ENCODE peak calls at places on chromosomes 16 and 17, in six cellular contexts. E is neural progenitor cell, P is cardiac muscle cell, A is fibroblast of lung, R is small intestine, W is prostate gland. U is an unnamed sample.
A peak's percentile ranks its signal among the peaks of the same experiment; 100 is the strongest.

GRCh38 chr17:75822119-75822799 is 21.9 kb downstream of the UNC13D start:
- DNase-seq in E (no peak), P (no peak), A (no peak), R (peak; percentile 48), W (peak; percentile 62), U (peak; percentile 52)

GRCh38 chr16:77364770-77365169 is 70.1 kb downstream of the ADAMTS18 start:
- DNase-seq in E (no peak), P (no peak), A (no peak), R (no peak), W (no peak), U (no peak)

GRCh38 chr17:40087049-40087794 is 13.2 kb downstream of the NR1D1 start:
- DNase-seq in E (no peak), P (no peak), A (no peak), R (no peak), W (no peak), U (no peak)

GRCh38 chr17:49409066-49409465 is 5.6 kb downstream of the PHB1 start:
- DNase-seq in E (no peak), P (no peak), A (no peak), R (peak; percentile 71), W (no peak), U (no peak)

GRCh38 chr17:31596382-31597323 is 205.2 kb downstream of the RAB11FIP4 start:
- DNase-seq in E (peak; percentile 11), P (peak; percentile 96), A (peak; percentile 96), R (no peak), W (no peak), U (peak; percentile 91)

GRCh38 chr17:81331527-81332043 is 36.5 kb upstream of the SLC38A10 start:
- DNase-seq in E (peak; percentile 59), P (no peak), A (no peak), R (peak; percentile 36), W (no peak), U (no peak)

GRCh38 chr17:78993981-78994671 is 14.4 kb upstream of the LGALS3BP start:
- DNase-seq in E (no peak), P (no peak), A (no peak), R (no peak), W (no peak), U (no peak)

GRCh38 chr16:66326995-66327513 is 39.4 kb upstream of the CDH5 start:
- DNase-seq in E (no peak), P (no peak), A (peak; percentile 23), R (peak; percentile 8), W (no peak), U (no peak)

GRCh38 chr16:23024044-23024443 is 125.2 kb downstream of the USP31 start:
- DNase-seq in E (no peak), P (no peak), A (no peak), R (no peak), W (no peak), U (no peak)

GRCh38 chr16:87465306-87465705 is 27.5 kb downstream of the ZCCHC14 start:
- DNase-seq in E (no peak), P (peak; percentile 87), A (peak; percentile 92), R (peak; percentile 70), W (peak; percentile 69), U (peak; percentile 43)

GRCh38 chr17:46771601-46772012 is 46.9 kb downstream of the WNT3 start:
- DNase-seq in E (no peak), P (peak; percentile 46), A (no peak), R (no peak), W (no peak), U (no peak)

GRCh38 chr16:53654946-53655345 is 48.7 kb downstream of the RPGRIP1L start:
- DNase-seq in E (no peak), P (no peak), A (no peak), R (no peak), W (no peak), U (no peak)

GRCh38 chr17:50203086-50203485 is 1.7 kb upstream of the COL1A1 start:
- DNase-seq in E (no peak), P (peak; percentile 64), A (peak; percentile 47), R (no peak), W (no peak), U (no peak)

GRCh38 chr17:29357821-29358232 is 32.3 kb upstream of the TAOK1 start:
- DNase-seq in E (no peak), P (peak; percentile 39), A (peak; percentile 49), R (no peak), W (no peak), U (peak; percentile 12)

GRCh38 chr16:533391-534088 is 6.0 kb downstream of the CAPN15 start:
- DNase-seq in E (peak; percentile 65), P (no peak), A (no peak), R (peak; percentile 91), W (no peak), U (no peak)

GRCh38 chr17:62824290-62825135 is 16.4 kb upstream of the MARCHF10 start:
- DNase-seq in E (peak; percentile 65), P (peak; percentile 86), A (peak; percentile 78), R (no peak), W (no peak), U (peak; percentile 79)

GRCh38 chr17:75263051-75263450 is 1.4 kb downstream of the MRPS7 start:
- DNase-seq in E (no peak), P (no peak), A (no peak), R (no peak), W (no peak), U (no peak)

GRCh38 chr17:51045616-51046526 is 74.8 kb downstream of the SPAG9 start:
- DNase-seq in E (peak; percentile 61), P (peak; percentile 29), A (peak; percentile 11), R (no peak), W (no peak), U (no peak)

GRCh38 chr17:10070690-10071089 is 127.7 kb downstream of the GAS7 start:
- DNase-seq in E (no peak), P (no peak), A (no peak), R (no peak), W (no peak), U (no peak)

GRCh38 chr17:45247429-45248131 is 14.3 kb downstream of the SPATA32 start:
- DNase-seq in E (peak; percentile 99), P (peak; percentile 89), A (peak; percentile 89), R (peak; percentile 99), W (peak; percentile 97), U (peak; percentile 85)

GRCh38 chr16:2210386-2211365 is at the start of gene BRICD5:
- DNase-seq in E (no peak), P (no peak), A (peak; percentile 20), R (no peak), W (no peak), U (no peak)

GRCh38 chr17:32636593-32637218 is 149.9 kb downstream of the CDK5R1 start:
- DNase-seq in E (no peak), P (no peak), A (no peak), R (peak; percentile 78), W (no peak), U (no peak)

GRCh38 chr17:1049446-1050225 is 52.7 kb downstream of the TIMM22 start:
- DNase-seq in E (no peak), P (no peak), A (no peak), R (no peak), W (no peak), U (no peak)

GRCh38 chr17:3594056-3594810 is 15.0 kb downstream of the TRPV1 start:
- DNase-seq in E (no peak), P (peak; percentile 83), A (peak; percentile 55), R (no peak), W (no peak), U (no peak)

GRCh38 chr17:80971704-80972304 is 19.8 kb upstream of the CHMP6 start:
- DNase-seq in E (no peak), P (no peak), A (no peak), R (no peak), W (no peak), U (no peak)

GRCh38 chr16:57478396-57479024 is 7.8 kb downstream of the DOK4 start:
- DNase-seq in E (no peak), P (no peak), A (no peak), R (no peak), W (no peak), U (no peak)
- H3K4me1 ChIP-seq in E (peaks cover 44% of the 10 kb centered on the region), P (peaks cover 79% of the 10 kb centered on the region), A (peaks cover 16% of the 10 kb centered on the region), R (no peaks in the 10 kb centered on the region), W (no peaks in the 10 kb centered on the region), U (peaks cover 4% of the 10 kb centered on the region)

DNA sequence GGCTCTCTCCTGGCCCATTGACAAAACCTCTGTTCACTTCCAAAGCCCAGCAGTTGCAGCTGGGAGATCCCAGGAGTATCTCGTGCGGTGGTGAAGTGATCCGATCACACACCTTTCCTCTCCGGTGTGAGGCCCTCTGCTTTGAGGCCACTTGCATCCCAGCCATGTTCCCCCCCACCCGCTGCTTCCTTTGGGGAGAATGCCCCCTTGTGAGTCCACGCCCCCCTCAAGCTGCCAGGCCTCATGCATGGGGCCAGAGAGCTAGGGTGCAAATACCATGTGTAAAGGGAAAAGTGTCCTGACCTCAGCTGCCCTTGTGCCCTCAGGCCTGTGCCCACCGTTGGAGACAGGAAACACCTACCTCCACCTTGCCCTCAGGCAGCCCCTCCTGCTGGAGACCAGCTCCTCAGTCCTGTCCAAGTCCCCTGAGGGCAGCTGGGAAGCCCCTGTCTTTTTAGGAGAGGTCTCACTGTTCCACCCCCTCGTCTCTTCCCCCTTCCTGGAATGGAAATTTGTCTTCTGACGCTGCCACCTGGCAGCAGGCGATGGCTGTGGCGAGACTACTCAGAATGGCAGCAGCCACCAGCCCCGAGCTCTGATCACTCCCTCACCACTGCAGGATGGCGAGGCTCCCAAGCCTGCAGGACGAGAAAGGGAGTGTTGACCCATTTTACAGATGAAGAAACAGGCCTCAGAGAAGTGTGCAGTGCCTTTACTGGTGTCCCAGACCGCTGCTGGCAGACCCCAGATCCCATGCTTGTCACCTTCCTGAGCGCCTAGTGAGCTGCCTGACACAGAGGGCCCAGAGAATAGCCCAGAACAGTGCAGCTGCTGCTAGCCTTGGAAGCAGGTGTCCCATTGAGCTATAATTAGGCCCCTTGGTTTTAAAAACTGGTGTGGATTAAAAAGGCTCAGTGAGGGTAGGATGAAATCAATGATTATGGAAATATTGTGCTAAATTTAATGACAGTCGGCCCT is 120.6 kb upstream of the CACNG5 start:
- DNase-seq in E (no peak), P (no peak), A (no peak), R (no peak), W (no peak), U (no peak)
- H3K4me1 ChIP-seq in E (peaks cover 20% of the 10 kb centered on the region), P (peaks cover 41% of the 10 kb centered on the region), A (no peaks in the 10 kb centered on the region), R (peaks cover 2% of the 10 kb centered on the region), W (peaks cover 8% of the 10 kb centered on the region), U (peaks cover 20% of the 10 kb centered on the region)

GRCh38 chr16:50024684-50025543 is at the start of gene CNEP1R1:
- DNase-seq in E (peak; percentile 98), P (peak; percentile 98), A (peak; percentile 97), R (peak; percentile 98), W (peak; percentile 95), U (peak; percentile 96)

GRCh38 chr16:50025544-50025931 is 513 bp downstream of the CNEP1R1 start:
- DNase-seq in E (no peak), P (peak; percentile 22), A (no peak), R (peak; percentile 48), W (no peak), U (no peak)

GRCh38 chr16:50024207-50024606 is 818 bp upstream of the CNEP1R1 start:
- DNase-seq in E (no peak), P (no peak), A (no peak), R (no peak), W (peak; percentile 7), U (no peak)

GRCh38 chr16:50021509-50021908 is 3.5 kb upstream of the CNEP1R1 start:
- DNase-seq in E (peak; percentile 78), P (peak; percentile 27), A (no peak), R (no peak), W (no peak), U (no peak)

GRCh38 chr16:50023626-50024025 is 1.4 kb upstream of the CNEP1R1 start:
- DNase-seq in E (no peak), P (no peak), A (no peak), R (no peak), W (no peak), U (no peak)
- H3K4me1 ChIP-seq in E (peaks cover 20% of the 10 kb centered on the region), P (peaks cover 6% of the 10 kb centered on the region), A (no peaks in the 10 kb centered on the region), R (peaks cover 3% of the 10 kb centered on the region), W (no peaks in the 10 kb centered on the region), U (no peaks in the 10 kb centered on the region)

GRCh38 chr17:73302189-73302588 is 9.6 kb downstream of the CDC42EP4 start:
- DNase-seq in E (no peak), P (peak; percentile 76), A (no peak), R (no peak), W (no peak), U (no peak)
- H3K4me1 ChIP-seq in E (peaks cover 31% of the 10 kb centered on the region), P (peaks cover 31% of the 10 kb centered on the region), A (peaks cover 36% of the 10 kb centered on the region), R (peaks cover 23% of the 10 kb centered on the region), W (peaks cover 44% of the 10 kb centered on the region), U (peaks cover 79% of the 10 kb centered on the region)